ENCODE peak calls at places on chromosome X, in eight cellular contexts. W, K, V, B, C, O, G and R are unnamed samples.
A peak's percentile ranks its signal among the peaks of the same experiment; 100 is the strongest.

GRCh38 chrX:129360175-129360574 is 163.1 kb downstream of the SMARCA1 start:
- DNase-seq in W (no peak), K (peak; percentile 33), V (no peak), B (peak; percentile 13), C (peak; percentile 46), O (peak; percentile 15), G (no peak), R (no peak)

GRCh38 chrX:46770006-46770816 is 11.3 kb upstream of the SLC9A7 start:
- DNase-seq in W (no peak), K (no peak), V (no peak), B (no peak), C (no peak), O (no peak), G (no peak), R (no peak)

GRCh38 chrX:5876984-5877655 is 351.5 kb downstream of the NLGN4X start:
- DNase-seq in W (no peak), K (no peak), V (no peak), B (no peak), C (no peak), O (no peak), G (no peak), R (no peak)

GRCh38 chrX:74449322-74449936 is 28.1 kb downstream of the SLC16A2 start:
- DNase-seq in W (no peak), K (peak; percentile 35), V (no peak), B (no peak), C (no peak), O (no peak), G (no peak), R (no peak)

GRCh38 chrX:49079489-49080428 is at the start of gene WDR45:
- DNase-seq in W (peak; percentile 83), K (no peak), V (no peak), B (peak; percentile 77), C (peak; percentile 75), O (peak; percentile 65), G (peak; percentile 89), R (peak; percentile 18)

GRCh38 chrX:115226929-115227328 is 7.0 kb downstream of the LRCH2 start:
- DNase-seq in W (no peak), K (peak; percentile 34), V (no peak), B (no peak), C (no peak), O (no peak), G (no peak), R (no peak)

GRCh38 chrX:97089116-97089515 is 205.4 kb downstream of the RPA4 start:
- DNase-seq in W (no peak), K (no peak), V (no peak), B (no peak), C (no peak), O (no peak), G (no peak), R (no peak)

GRCh38 chrX:152641256-152641875 is 3.7 kb downstream of the GABRQ start:
- DNase-seq in W (no peak), K (no peak), V (no peak), B (no peak), C (no peak), O (no peak), G (no peak), R (no peak)

GRCh38 chrX:151458824-151459223 is 61.8 kb downstream of the VMA21 start:
- DNase-seq in W (no peak), K (no peak), V (no peak), B (no peak), C (no peak), O (no peak), G (no peak), R (no peak)

GRCh38 chrX:11449613-11450012 is 156.4 kb downstream of the AMELX start:
- DNase-seq in W (no peak), K (no peak), V (no peak), B (no peak), C (no peak), O (no peak), G (no peak), R (no peak)

GRCh38 chrX:16737024-16737423 is 17.6 kb downstream of the SYAP1 start:
- DNase-seq in W (no peak), K (no peak), V (no peak), B (no peak), C (no peak), O (no peak), G (no peak), R (no peak)

GRCh38 chrX:154652311-154653047 is 900 bp downstream of the CTAG2 start:
- DNase-seq in W (no peak), K (no peak), V (no peak), B (no peak), C (no peak), O (no peak), G (no peak), R (no peak)

GRCh38 chrX:103817502-103817901 is 14.6 kb downstream of the RAB9B start:
- DNase-seq in W (no peak), K (peak; percentile 15), V (no peak), B (peak; percentile 10), C (no peak), O (peak; percentile 13), G (no peak), R (no peak)

GRCh38 chrX:120251471-120252011 is 929 bp downstream of the ZBTB33 start:
- DNase-seq in W (peak; percentile 60), K (no peak), V (no peak), B (peak; percentile 26), C (peak; percentile 53), O (no peak), G (no peak), R (no peak)

GRCh38 chrX:2320580-2321327 is 180.0 kb downstream of the DHRSX start:
- DNase-seq in W (no peak), K (no peak), V (no peak), B (no peak), C (peak; percentile 92), O (peak; percentile 39), G (peak; percentile 75), R (no peak)

GRCh38 chrX:115460565-115460888 is 100.4 kb upstream of the PLS3 start:
- DNase-seq in W (no peak), K (no peak), V (no peak), B (no peak), C (no peak), O (no peak), G (no peak), R (no peak)

GRCh38 chrX:38438321-38438720 is 85.9 kb downstream of the OTC start:
- DNase-seq in W (no peak), K (no peak), V (no peak), B (no peak), C (no peak), O (no peak), G (no peak), R (no peak)

GRCh38 chrX:34877451-34877850 is 65.1 kb upstream of the FAM47B start:
- DNase-seq in W (no peak), K (no peak), V (no peak), B (no peak), C (no peak), O (no peak), G (no peak), R (no peak)

DNA sequence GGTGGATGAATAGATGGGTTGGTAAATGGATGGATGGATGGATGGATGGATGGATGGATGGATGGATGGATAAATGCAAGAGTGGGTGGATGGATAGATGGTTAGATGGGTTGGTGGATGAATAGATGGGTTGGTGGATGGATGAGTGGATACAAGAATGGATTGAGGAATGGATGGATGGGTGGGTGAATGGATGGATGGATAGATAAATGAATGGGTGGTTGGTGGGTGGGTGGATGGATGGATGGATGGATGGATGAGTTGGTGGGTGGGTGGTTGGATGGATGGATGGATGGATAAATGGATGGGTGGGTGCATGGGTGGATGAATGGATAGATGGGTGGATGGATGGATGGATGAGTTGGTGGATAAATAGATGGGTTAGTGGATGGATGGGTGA is 13.8 kb upstream of the CRLF2 start:
- DNase-seq in W (no peak), K (no peak), V (no peak), B (no peak), C (no peak), O (no peak), G (no peak), R (no peak)
- TF ChIP-seq CTCF in W (no peak), K (no peak), V (no peak), B (no peak), C (no peak), O (no peak), G (no peak), R (no peak)

GRCh38 chrX:43949669-43950068 is 23.5 kb downstream of the NDP start:
- DNase-seq in W (no peak), K (peak; percentile 28), V (no peak), B (peak; percentile 2), C (peak; percentile 44), O (no peak), G (no peak), R (no peak)
- TF ChIP-seq CTCF in W (peak; percentile 28), K (peak; percentile 37), V (no peak), B (no peak), C (peak; percentile 53), O (no peak), G (peak; percentile 27), R (no peak)

GRCh38 chrX:132613801-132614200 is 125.0 kb upstream of the MBNL3 start:
- DNase-seq in W (no peak), K (no peak), V (no peak), B (no peak), C (no peak), O (no peak), G (no peak), R (no peak)

GRCh38 chrX:132612990-132613564 is 124.2 kb upstream of the MBNL3 start:
- DNase-seq in W (no peak), K (peak; percentile 12), V (no peak), B (peak; percentile 19), C (peak; percentile 55), O (no peak), G (peak; percentile 67), R (no peak)

GRCh38 chrX:132618810-132619209 is 130.0 kb upstream of the MBNL3 start:
- DNase-seq in W (no peak), K (no peak), V (no peak), B (no peak), C (no peak), O (no peak), G (no peak), R (no peak)

GRCh38 chrX:132614297-132614696 is 125.5 kb upstream of the MBNL3 start:
- DNase-seq in W (no peak), K (no peak), V (no peak), B (peak; percentile 3), C (peak; percentile 31), O (no peak), G (no peak), R (no peak)

DNA sequence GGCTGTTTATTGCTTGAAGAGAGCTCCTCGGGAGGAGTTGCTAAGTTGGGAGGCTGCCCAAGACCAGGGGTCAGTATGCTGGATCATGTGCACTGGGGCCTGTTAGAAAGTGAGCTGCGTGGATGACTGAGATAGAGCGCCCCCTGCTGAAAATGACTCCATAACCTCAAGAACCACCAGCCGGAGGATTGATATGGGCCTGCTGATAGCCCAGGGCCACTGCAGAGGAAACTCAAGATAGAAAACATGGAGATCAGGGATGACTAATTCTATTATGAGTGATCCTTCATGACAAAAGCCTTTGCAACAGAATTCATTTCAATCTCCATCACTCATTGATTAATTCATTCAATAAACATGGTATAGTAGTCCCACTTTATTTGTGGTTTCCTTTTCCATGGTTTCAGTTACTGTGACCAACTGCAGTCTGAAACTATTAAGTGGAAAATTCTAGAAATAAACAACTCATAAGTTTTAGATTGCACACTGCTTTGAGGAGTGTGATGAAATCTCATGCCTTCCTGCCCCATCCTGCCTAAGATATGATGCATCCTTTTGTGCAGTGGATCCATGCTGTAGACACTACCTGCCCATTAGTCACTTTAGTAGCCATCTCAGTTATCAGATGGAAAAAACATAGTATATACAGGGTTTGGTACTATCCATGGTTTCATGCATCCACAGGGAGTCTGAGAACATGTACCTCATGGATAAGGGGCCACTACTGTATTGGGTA is 126.7 kb upstream of the MBNL3 start:
- DNase-seq in W (no peak), K (peak; percentile 29), V (no peak), B (peak; percentile 19), C (peak; percentile 45), O (peak; percentile 14), G (no peak), R (no peak)
- TF ChIP-seq CTCF in W (peak; percentile 9), K (peak; percentile 43), V (no peak), B (peak; percentile 8), C (peak; percentile 57), O (no peak), G (peak; percentile 33), R (peak; percentile 47)

GRCh38 chrX:109252789-109253188 is 229.1 kb downstream of the GUCY2F start:
- DNase-seq in W (no peak), K (no peak), V (no peak), B (no peak), C (no peak), O (no peak), G (no peak), R (no peak)
- TF ChIP-seq CTCF in W (no peak), K (no peak), V (no peak), B (no peak), C (no peak), O (no peak), G (no peak), R (no peak)